ENCODE peak calls at places on chromosome 14, in seven cellular contexts. C is MM.1S, W is SK-N-SH, O is PC-3, S is hepatocyte, D is GM23338, V is neural progenitor cell. A is an unnamed sample.

GRCh38 chr14:71142375-71143038 is 235.2 kb downstream of the PCNX1 start:
- DNase-seq in D (no peak), C (peak; percentile 69), V (no peak), S (no peak), O (peak; percentile 96), W (no peak), A (peak; percentile 51)

GRCh38 chr14:59249029-59249428 is 60.6 kb downstream of the DAAM1 start:
- DNase-seq in V (peak; percentile 7), C (no peak), S (no peak), W (no peak), D (peak; percentile 36), O (no peak), A (no peak)

GRCh38 chr14:51424569-51425251 is 184.7 kb downstream of the TMX1 start:
- DNase-seq in D (peak; percentile 37), O (no peak), S (no peak), C (no peak), V (peak; percentile 50), W (no peak), A (no peak)

GRCh38 chr14:91138511-91139359 is 24.9 kb downstream of the DGLUCY start:
- DNase-seq in O (peak; percentile 75), C (peak; percentile 7), D (peak; percentile 80), S (no peak), W (no peak), V (peak; percentile 31), A (peak; percentile 72)

GRCh38 chr14:100268591-100269207 is 29.8 kb downstream of the YY1 start:
- DNase-seq in O (no peak), W (no peak), V (no peak), C (no peak), S (no peak), D (no peak), A (no peak)

GRCh38 chr14:39491134-39491541 is 58.9 kb upstream of the FBXO33 start:
- DNase-seq in V (peak; percentile 67), W (peak; percentile 1), O (peak; percentile 60), S (peak; percentile 63), D (peak; percentile 75), C (peak; percentile 7), A (peak; percentile 51)

GRCh38 chr14:44962573-44963528 is 861 bp downstream of the TOGARAM1 start:
- DNase-seq in D (peak; percentile 53), O (peak; percentile 33), C (peak; percentile 15), S (peak; percentile 72), V (peak; percentile 66), W (no peak), A (peak; percentile 65)

GRCh38 chr14:99363616-99364290 is 91.8 kb upstream of the BCL11B start:
- DNase-seq in D (peak; percentile 44), V (peak; percentile 54), S (no peak), O (no peak), C (no peak), W (no peak), A (no peak)

GRCh38 chr14:22900088-22900799 is 17.2 kb downstream of the REM2 start:
- DNase-seq in V (peak; percentile 86), W (peak; percentile 72), C (peak; percentile 23), O (peak; percentile 80), D (peak; percentile 90), S (peak; percentile 83), A (peak; percentile 83)

GRCh38 chr14:84458881-84459280 is 1071.1 kb upstream of the FLRT2 start:
- DNase-seq in W (no peak), C (no peak), V (no peak), D (no peak), S (no peak), O (no peak), A (no peak)

GRCh38 chr14:75987201-75987970 is 1.8 kb downstream of the IFT43 start:
- DNase-seq in D (no peak), V (no peak), C (no peak), W (no peak), S (no peak), O (no peak), A (no peak)

GRCh38 chr14:52790011-52790755 is 1.2 kb downstream of the GNPNAT1 start:
- DNase-seq in S (no peak), O (peak; percentile 31), V (peak; percentile 34), D (peak; percentile 59), W (no peak), C (no peak), A (peak; percentile 19)

GRCh38 chr14:96783306-96784224 is 13.6 kb upstream of the VRK1 start:
- DNase-seq in V (no peak), D (no peak), S (no peak), W (no peak), C (no peak), O (peak; percentile 83), A (no peak)

GRCh38 chr14:81302613-81303012 is 81.9 kb upstream of the GTF2A1 start:
- DNase-seq in V (no peak), S (no peak), C (no peak), D (peak; percentile 71), O (no peak), W (no peak), A (peak; percentile 35)

GRCh38 chr14:39988939-39989338 is 556.7 kb upstream of the FBXO33 start:
- DNase-seq in V (peak; percentile 61), S (peak; percentile 71), D (peak; percentile 76), W (no peak), C (peak; percentile 10), O (peak; percentile 78), A (peak; percentile 61)

GRCh38 chr14:76953196-76953945 is 75.1 kb downstream of the IRF2BPL start:
- DNase-seq in S (peak; percentile 76), D (peak; percentile 43), W (peak; percentile 52), C (no peak), V (no peak), O (peak; percentile 98), A (no peak)

GRCh38 chr14:89429206-89430091 is 12.4 kb upstream of the FOXN3 start:
- DNase-seq in V (peak; percentile 41), C (no peak), D (no peak), S (peak; percentile 24), W (peak; percentile 28), O (no peak), A (peak; percentile 58)

GRCh38 chr14:101031721-101032120 is 128.2 kb upstream of the RTL1 start:
- DNase-seq in W (no peak), D (no peak), O (no peak), C (no peak), S (no peak), V (no peak), A (no peak)

DNA sequence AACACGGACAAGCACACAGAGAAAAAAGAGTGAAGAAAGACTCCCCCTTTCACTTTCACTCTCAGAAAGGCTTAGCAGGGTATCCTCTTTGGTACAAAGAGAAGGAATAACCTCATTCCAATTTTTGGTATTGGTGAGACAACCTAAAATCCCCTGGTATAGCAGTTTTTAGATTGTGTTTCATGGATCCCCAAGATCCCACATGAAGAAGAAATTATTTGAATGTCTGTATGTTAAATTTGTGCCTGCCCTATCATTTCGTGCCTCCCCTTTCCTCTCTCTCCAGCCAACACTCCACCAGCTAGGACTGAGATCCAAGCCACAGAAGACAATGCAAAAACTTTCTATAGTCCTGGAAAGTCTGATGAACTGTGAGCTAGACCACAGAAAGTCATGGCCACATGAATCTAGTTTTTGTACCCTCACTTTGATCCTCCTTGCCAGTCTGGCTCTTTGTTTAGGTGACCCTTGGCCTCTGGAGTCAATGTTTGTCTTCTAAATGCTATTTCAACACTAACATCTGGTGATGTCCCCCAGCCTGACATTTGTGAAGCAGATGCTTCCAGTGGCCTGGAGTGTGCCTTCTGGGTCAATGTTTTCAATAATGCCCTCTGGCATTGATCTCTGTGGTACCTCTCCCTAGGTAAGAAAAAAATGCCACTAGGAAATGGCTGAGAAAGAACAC is 181.9 kb upstream of the BMP4 start:
- DNase-seq in O (no peak), V (no peak), D (no peak), S (no peak), W (no peak), C (no peak), A (no peak)
- H2AFZ ChIP-seq in O (no peak overlapping the region), V (no peak overlapping the region), D (peak overlapping the region; percentile 32), S (no peak overlapping the region), W (no peak overlapping the region), C (no peak overlapping the region), A (no peak overlapping the region)

GRCh38 chr14:29030121-29030520 is 263.5 kb downstream of the FOXG1 start:
- DNase-seq in O (no peak), V (no peak), D (no peak), S (no peak), C (no peak), W (no peak), A (no peak)

GRCh38 chr14:29030970-29031369 is 264.4 kb downstream of the FOXG1 start:
- DNase-seq in V (no peak), D (no peak), O (no peak), S (no peak), C (no peak), W (no peak), A (no peak)

DNA sequence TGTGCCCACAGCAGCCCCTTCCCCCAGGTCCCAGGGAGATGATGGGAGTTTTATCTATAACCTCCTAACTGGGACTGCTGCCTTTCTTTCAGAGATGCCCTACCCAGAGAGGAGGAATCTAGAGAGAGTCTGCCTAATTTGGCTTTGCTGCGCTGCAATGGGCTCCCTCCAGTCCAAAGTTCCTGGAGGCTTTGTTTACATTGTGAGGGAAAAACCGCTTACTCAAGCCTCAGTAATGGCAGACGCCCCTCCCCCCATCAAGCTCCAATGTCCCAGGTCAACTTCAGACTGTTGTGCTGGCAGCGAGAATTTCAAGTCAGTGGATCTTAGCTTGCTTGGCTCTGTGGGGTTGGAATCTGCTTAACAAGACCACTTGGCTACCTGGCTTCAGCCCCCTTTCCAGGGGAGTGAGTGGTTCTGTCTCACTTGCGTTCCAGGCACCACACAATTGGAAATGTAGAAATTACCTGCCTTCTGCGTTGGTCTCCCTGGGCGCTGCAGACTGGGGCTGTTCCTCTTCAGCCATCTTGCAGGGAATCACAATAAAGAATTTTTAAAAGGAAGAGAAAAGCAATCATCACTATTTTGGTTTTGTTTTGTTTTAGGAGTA is 262.5 kb downstream of the FOXG1 start:
- DNase-seq in O (peak; percentile 59), S (peak; percentile 73), V (peak; percentile 73), D (peak; percentile 83), C (no peak), W (no peak), A (no peak)
- TF ChIP-seq EZH2phosphoT487 in O (no peak), S (no peak), V (no peak), D (no peak), C (no peak), W (no peak), A (no peak)

GRCh38 chr14:69353168-69353567 is 44.9 kb downstream of the ERH start:
- DNase-seq in O (no peak), W (no peak), C (no peak), V (no peak), D (no peak), S (no peak), A (no peak)

GRCh38 chr14:69356903-69357543 is 41.1 kb downstream of the ERH start:
- DNase-seq in W (no peak), V (no peak), D (no peak), O (no peak), S (no peak), C (no peak), A (no peak)

GRCh38 chr14:69354383-69355154 is 43.5 kb downstream of the ERH start:
- DNase-seq in O (no peak), C (peak; percentile 87), W (no peak), V (no peak), D (no peak), S (no peak), A (peak; percentile 86)

GRCh38 chr14:69355955-69356321 is 42.2 kb downstream of the ERH start:
- DNase-seq in O (peak; percentile 37), C (no peak), S (peak; percentile 37), D (no peak), W (no peak), V (no peak), A (no peak)

GRCh38 chr14:69355155-69355954 is 42.7 kb downstream of the ERH start:
- DNase-seq in C (no peak), D (no peak), O (no peak), V (no peak), W (no peak), S (peak; percentile 34), A (no peak)
- H2AFZ ChIP-seq in C (no peak overlapping the region), D (no peak overlapping the region), O (no peak overlapping the region), V (no peak overlapping the region), W (peak overlapping the region; percentile 44), S (no peak overlapping the region), A (peak overlapping the region; percentile 87)

GRCh38 chr14:105201928-105202513 is 20.9 kb upstream of the NUDT14 start:
- DNase-seq in D (no peak), W (no peak), C (no peak), O (no peak), V (peak; percentile 50), S (no peak), A (no peak)
- TF ChIP-seq EZH2phosphoT487 in D (no peak), W (no peak), C (no peak), O (no peak), V (no peak), S (no peak), A (no peak)

A was measured in OCI-LY7.